ENCODE peak calls at places on chromosomes 13 and 19, in five cellular contexts. One of them, this sample, is unnamed. For H3K4me1, the result is how much of the 10 kb centered on the place peaks cover.

GRCh38 chr13:24664726-24665409 is 15.3 kb upstream of the ATP12A start:
- DNase-seq in IMR-90: peak
- DNase-seq in thoracic aorta: no peak
- DNase-seq in transverse colon: no peak
- DNase-seq in Caco-2: no peak
- DNase-seq in this sample: peak

GRCh38 chr19:43620061-43621001 is 902 bp upstream of the ZNF428 start:
- DNase-seq in Caco-2: no peak
- DNase-seq in IMR-90: no peak
- DNase-seq in thoracic aorta: peak
- DNase-seq in transverse colon: no peak
- DNase-seq in this sample: no peak

GRCh38 chr13:48580185-48580803 is 47.4 kb upstream of the RCBTB2 start:
- DNase-seq in thoracic aorta: peak
- DNase-seq in IMR-90: peak
- DNase-seq in transverse colon: peak
- DNase-seq in Caco-2: peak
- DNase-seq in this sample: peak

GRCh38 chr13:109200556-109200955 is 571.1 kb downstream of the MYO16 start:
- DNase-seq in Caco-2: no peak
- DNase-seq in IMR-90: peak
- DNase-seq in thoracic aorta: no peak
- DNase-seq in transverse colon: no peak
- DNase-seq in this sample: no peak

GRCh38 chr19:40388486-40388885 is 1.5 kb downstream of the HIPK4 start:
- DNase-seq in IMR-90: no peak
- DNase-seq in thoracic aorta: no peak
- DNase-seq in transverse colon: no peak
- DNase-seq in Caco-2: no peak
- DNase-seq in this sample: no peak

GRCh38 chr19:31500540-31500830 is 151.2 kb upstream of the TSHZ3 start:
- DNase-seq in IMR-90: no peak
- DNase-seq in transverse colon: no peak
- DNase-seq in Caco-2: no peak
- DNase-seq in thoracic aorta: no peak
- DNase-seq in this sample: no peak

GRCh38 chr13:111252449-111253124 is 67.9 kb upstream of the TEX29 start:
- DNase-seq in transverse colon: no peak
- DNase-seq in Caco-2: no peak
- DNase-seq in IMR-90: peak
- DNase-seq in thoracic aorta: no peak
- DNase-seq in this sample: no peak

GRCh38 chr13:37914781-37915391 is 45.3 kb upstream of the TRPC4 start:
- DNase-seq in IMR-90: peak
- DNase-seq in thoracic aorta: no peak
- DNase-seq in Caco-2: no peak
- DNase-seq in transverse colon: no peak
- DNase-seq in this sample: no peak

GRCh38 chr13:93290503-93290902 is 63.9 kb downstream of the GPC6 start:
- DNase-seq in Caco-2: no peak
- DNase-seq in thoracic aorta: no peak
- DNase-seq in transverse colon: no peak
- DNase-seq in IMR-90: peak
- DNase-seq in this sample: no peak

GRCh38 chr13:98581971-98582702 is 5.2 kb upstream of the STK24 start:
- DNase-seq in thoracic aorta: no peak
- DNase-seq in Caco-2: no peak
- DNase-seq in IMR-90: peak
- DNase-seq in transverse colon: no peak
- DNase-seq in this sample: peak

GRCh38 chr13:32911506-32911905 is 104.7 kb upstream of the KL start:
- DNase-seq in transverse colon: no peak
- DNase-seq in Caco-2: peak
- DNase-seq in IMR-90: peak
- DNase-seq in thoracic aorta: no peak
- DNase-seq in this sample: no peak

GRCh38 chr19:20423381-20424207 is 142.0 kb downstream of the ZNF737 start:
- DNase-seq in Caco-2: no peak
- DNase-seq in transverse colon: peak
- DNase-seq in IMR-90: peak
- DNase-seq in thoracic aorta: no peak
- DNase-seq in this sample: peak

GRCh38 chr13:103898481-103898880 is 832.3 kb upstream of the SLC10A2 start:
- DNase-seq in IMR-90: no peak
- DNase-seq in Caco-2: no peak
- DNase-seq in thoracic aorta: no peak
- DNase-seq in transverse colon: no peak
- DNase-seq in this sample: no peak

GRCh38 chr13:42039946-42040729 is 8.3 kb upstream of the DGKH start:
- DNase-seq in Caco-2: peak
- DNase-seq in transverse colon: peak
- DNase-seq in IMR-90: peak
- DNase-seq in thoracic aorta: peak
- DNase-seq in this sample: peak

GRCh38 chr13:53150568-53150967 is 122.0 kb downstream of the OLFM4 start:
- DNase-seq in thoracic aorta: no peak
- DNase-seq in transverse colon: no peak
- DNase-seq in IMR-90: no peak
- DNase-seq in Caco-2: no peak
- DNase-seq in this sample: no peak

GRCh38 chr19:1811472-1811894 is 593 bp downstream of the ATP8B3 start:
- DNase-seq in Caco-2: no peak
- DNase-seq in thoracic aorta: peak
- DNase-seq in transverse colon: peak
- DNase-seq in IMR-90: peak
- DNase-seq in this sample: peak

GRCh38 chr13:44274838-44275237 is 98.8 kb upstream of the SERP2 start:
- DNase-seq in Caco-2: no peak
- DNase-seq in transverse colon: no peak
- DNase-seq in IMR-90: peak
- DNase-seq in thoracic aorta: no peak
- DNase-seq in this sample: no peak

GRCh38 chr13:41136396-41137031 is 3.9 kb upstream of the KBTBD6 start:
- DNase-seq in thoracic aorta: no peak
- DNase-seq in transverse colon: no peak
- DNase-seq in IMR-90: no peak
- DNase-seq in Caco-2: no peak
- DNase-seq in this sample: no peak

GRCh38 chr19:17872251-17873001 is 681 bp downstream of the SLC5A5 start:
- DNase-seq in IMR-90: no peak
- DNase-seq in thoracic aorta: no peak
- DNase-seq in transverse colon: no peak
- DNase-seq in Caco-2: no peak
- DNase-seq in this sample: no peak

GRCh38 chr13:30647824-30648521 is 30.3 kb downstream of the USPL1 start:
- DNase-seq in Caco-2: no peak
- DNase-seq in IMR-90: no peak
- DNase-seq in transverse colon: no peak
- DNase-seq in thoracic aorta: no peak
- DNase-seq in this sample: no peak

GRCh38 chr13:50779443-50780200 is 63.9 kb downstream of the DLEU7 start:
- DNase-seq in transverse colon: no peak
- DNase-seq in IMR-90: no peak
- DNase-seq in Caco-2: no peak
- DNase-seq in thoracic aorta: no peak
- DNase-seq in this sample: no peak

GRCh38 chr19:58474291-58474996 is 1.7 kb upstream of the ZNF446 start:
- DNase-seq in IMR-90: peak
- DNase-seq in transverse colon: no peak
- DNase-seq in Caco-2: no peak
- DNase-seq in thoracic aorta: no peak
- DNase-seq in this sample: no peak

GRCh38 chr19:310141-310651 is 19.0 kb upstream of the PLPP2 start:
- DNase-seq in IMR-90: no peak
- DNase-seq in thoracic aorta: no peak
- DNase-seq in transverse colon: no peak
- DNase-seq in Caco-2: no peak
- DNase-seq in this sample: no peak

GRCh38 chr19:10269333-10270179 is 1.4 kb upstream of the ICAM1 start:
- DNase-seq in thoracic aorta: no peak
- DNase-seq in transverse colon: peak
- DNase-seq in IMR-90: peak
- DNase-seq in Caco-2: peak
- DNase-seq in this sample: peak

GRCh38 chr13:66574606-66575005 is 655.5 kb downstream of the PCDH9 start:
- DNase-seq in Caco-2: no peak
- DNase-seq in transverse colon: no peak
- DNase-seq in thoracic aorta: no peak
- DNase-seq in IMR-90: peak
- DNase-seq in this sample: no peak

GRCh38 chr13:63075126-63075525 is 1659.5 kb upstream of the PCDH20 start:
- DNase-seq in IMR-90: no peak
- DNase-seq in Caco-2: no peak
- DNase-seq in transverse colon: no peak
- DNase-seq in thoracic aorta: no peak
- DNase-seq in this sample: no peak

GRCh38 chr13:85383291-85383690 is 415.9 kb downstream of the SLITRK6 start:
- DNase-seq in transverse colon: no peak
- DNase-seq in thoracic aorta: no peak
- DNase-seq in Caco-2: no peak
- DNase-seq in IMR-90: no peak
- DNase-seq in this sample: no peak

GRCh38 chr13:85379991-85380390 is 419.2 kb downstream of the SLITRK6 start:
- DNase-seq in IMR-90: no peak
- DNase-seq in thoracic aorta: no peak
- DNase-seq in Caco-2: no peak
- DNase-seq in transverse colon: no peak
- DNase-seq in this sample: no peak

GRCh38 chr13:85377783-85378182 is 421.4 kb downstream of the SLITRK6 start:
- DNase-seq in transverse colon: no peak
- DNase-seq in thoracic aorta: no peak
- DNase-seq in Caco-2: no peak
- DNase-seq in IMR-90: no peak
- DNase-seq in this sample: no peak

GRCh38 chr13:85379433-85379832 is 419.8 kb downstream of the SLITRK6 start:
- DNase-seq in IMR-90: no peak
- DNase-seq in thoracic aorta: no peak
- DNase-seq in transverse colon: no peak
- DNase-seq in Caco-2: no peak
- DNase-seq in this sample: no peak

DNA sequence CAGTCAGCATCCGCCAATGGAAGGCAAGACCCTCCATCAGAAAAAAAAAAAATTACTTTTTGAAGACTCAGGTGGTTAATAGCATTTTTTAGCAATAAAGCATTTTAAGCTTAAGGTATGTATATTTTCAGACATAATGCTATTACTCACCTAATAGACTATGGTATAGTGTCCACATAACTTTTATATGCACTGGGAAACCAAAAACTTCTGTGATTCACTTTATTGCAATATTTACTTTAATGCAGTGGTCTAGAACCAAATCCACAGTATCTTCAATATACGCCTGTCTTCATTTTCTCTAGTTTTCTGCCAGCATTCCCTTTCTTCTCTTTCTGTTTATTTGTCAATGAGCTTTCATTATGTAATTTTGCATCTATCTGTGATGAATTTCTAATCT is 418.1 kb downstream of the SLITRK6 start:
- DNase-seq in IMR-90: no peak
- DNase-seq in transverse colon: no peak
- DNase-seq in Caco-2: no peak
- DNase-seq in thoracic aorta: no peak
- DNase-seq in this sample: no peak
- H3K4me1 ChIP-seq in IMR-90: under half
- H3K4me1 ChIP-seq in transverse colon: under half
- H3K4me1 ChIP-seq in Caco-2: under half
- H3K4me1 ChIP-seq in thoracic aorta: under half
- H3K4me1 ChIP-seq in this sample: under half

GRCh38 chr19:34189199-34189916 is 17.1 kb downstream of the LSM14A start:
- DNase-seq in transverse colon: no peak
- DNase-seq in IMR-90: no peak
- DNase-seq in Caco-2: no peak
- DNase-seq in thoracic aorta: no peak
- DNase-seq in this sample: no peak
- H3K4me1 ChIP-seq in transverse colon: under half
- H3K4me1 ChIP-seq in IMR-90: under half
- H3K4me1 ChIP-seq in Caco-2: under half
- H3K4me1 ChIP-seq in thoracic aorta: half or more
- H3K4me1 ChIP-seq in this sample: under half

GRCh38 chr19:35425682-35426081 is 22.4 kb upstream of the FFAR2 start:
- DNase-seq in transverse colon: no peak
- DNase-seq in Caco-2: no peak
- DNase-seq in thoracic aorta: no peak
- DNase-seq in IMR-90: no peak
- DNase-seq in this sample: no peak
- H3K4me1 ChIP-seq in transverse colon: under half
- H3K4me1 ChIP-seq in Caco-2: under half
- H3K4me1 ChIP-seq in thoracic aorta: under half
- H3K4me1 ChIP-seq in IMR-90: under half
- H3K4me1 ChIP-seq in this sample: under half

GRCh38 chr19:45095496-45096413 is 2.8 kb downstream of the PPP1R37 start:
- DNase-seq in thoracic aorta: no peak
- DNase-seq in transverse colon: no peak
- DNase-seq in IMR-90: no peak
- DNase-seq in Caco-2: no peak
- DNase-seq in this sample: no peak

GRCh38 chr19:45096700-45097099 is 3.7 kb downstream of the PPP1R37 start:
- DNase-seq in transverse colon: no peak
- DNase-seq in IMR-90: no peak
- DNase-seq in Caco-2: no peak
- DNase-seq in thoracic aorta: no peak
- DNase-seq in this sample: no peak

GRCh38 chr19:45094158-45094557 is 1.2 kb downstream of the PPP1R37 start:
- DNase-seq in thoracic aorta: no peak
- DNase-seq in Caco-2: no peak
- DNase-seq in IMR-90: no peak
- DNase-seq in transverse colon: no peak
- DNase-seq in this sample: no peak

GRCh38 chr19:45092747-45093678 is at the start of gene PPP1R37:
- DNase-seq in Caco-2: peak
- DNase-seq in IMR-90: peak
- DNase-seq in transverse colon: peak
- DNase-seq in thoracic aorta: peak
- DNase-seq in this sample: peak

DNA sequence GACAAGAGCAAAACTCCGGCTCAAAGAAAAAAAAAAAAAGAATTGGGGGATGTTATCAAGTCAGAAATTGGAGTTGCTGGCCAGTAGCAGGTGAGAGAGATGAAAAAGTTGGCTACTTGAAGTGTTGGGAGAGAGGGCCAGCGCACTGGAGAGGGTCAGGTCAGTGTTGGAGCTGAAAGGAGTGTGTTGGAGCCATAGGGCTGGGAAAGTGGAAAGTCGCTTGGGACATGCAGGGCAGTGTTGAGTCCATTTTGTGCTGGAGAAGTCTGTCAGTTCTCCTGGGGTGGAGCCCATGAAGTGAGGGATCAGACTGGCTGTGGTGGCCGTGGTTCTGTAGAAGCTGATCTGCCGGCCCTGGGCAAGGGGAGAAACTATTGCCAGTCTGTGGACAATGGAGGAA is 1.7 kb downstream of the PPP1R37 start:
- DNase-seq in IMR-90: no peak
- DNase-seq in thoracic aorta: no peak
- DNase-seq in transverse colon: no peak
- DNase-seq in Caco-2: no peak
- DNase-seq in this sample: no peak
- H3K4me1 ChIP-seq in IMR-90: under half
- H3K4me1 ChIP-seq in thoracic aorta: under half
- H3K4me1 ChIP-seq in transverse colon: half or more
- H3K4me1 ChIP-seq in Caco-2: under half
- H3K4me1 ChIP-seq in this sample: under half

GRCh38 chr13:25899952-25900351 is 151.9 kb downstream of the SHISA2 start:
- DNase-seq in IMR-90: no peak
- DNase-seq in Caco-2: no peak
- DNase-seq in transverse colon: no peak
- DNase-seq in thoracic aorta: no peak
- DNase-seq in this sample: no peak
- H3K4me1 ChIP-seq in IMR-90: under half
- H3K4me1 ChIP-seq in Caco-2: under half
- H3K4me1 ChIP-seq in transverse colon: under half
- H3K4me1 ChIP-seq in thoracic aorta: under half
- H3K4me1 ChIP-seq in this sample: under half